ENCODE peak calls at places on chromosomes 3 and 15, in seven cellular contexts. T is esophagus muscularis mucosa, I is stomach, B is breast epithelium, N is heart left ventricle, H is IMR-90, Q is endothelial cell of umbilical vein. Z is an unnamed sample.

GRCh38 chr15:67821784-67822451 is 3.4 kb upstream of the SKOR1 start:
- DNase-seq in H (no peak), Q (no peak), B (no peak), T (no peak), N (no peak), I (no peak), Z (no peak)

GRCh38 chr3:156216852-156217251 is 96.5 kb downstream of the KCNAB1 start:
- DNase-seq in N (no peak), B (no peak), H (no peak), T (no peak), I (no peak), Q (no peak), Z (no peak)

GRCh38 chr3:107206945-107207344 is 170.3 kb upstream of the CCDC54 start:
- DNase-seq in I (no peak), T (no peak), Q (no peak), H (no peak), B (no peak), N (peak), Z (no peak)

GRCh38 chr3:197802505-197803459 is 11.7 kb downstream of the LRCH3 start:
- DNase-seq in H (no peak), N (no peak), T (no peak), B (no peak), Q (no peak), I (no peak), Z (no peak)

GRCh38 chr15:56099311-56099710 is 105.9 kb upstream of the NEDD4 start:
- DNase-seq in B (no peak), N (no peak), Q (no peak), I (no peak), H (no peak), T (no peak), Z (no peak)

GRCh38 chr15:35427091-35427490 is 118.9 kb downstream of the DPH6 start:
- DNase-seq in T (no peak), N (no peak), B (no peak), Q (peak), I (no peak), H (peak), Z (no peak)

GRCh38 chr15:72231847-72232461 is 964 bp upstream of the PKM start:
- DNase-seq in N (peak), T (no peak), B (no peak), Q (peak), I (peak), H (peak), Z (peak)

GRCh38 chr3:119580148-119580760 is 962 bp downstream of the ADPRH start:
- DNase-seq in N (peak), T (no peak), I (no peak), Q (no peak), B (no peak), H (no peak), Z (no peak)

GRCh38 chr3:32143849-32144757 is 37.7 kb downstream of the GPD1L start:
- DNase-seq in T (no peak), B (no peak), H (peak), Q (peak), I (peak), N (no peak), Z (no peak)

GRCh38 chr3:45647148-45647619 is 42.0 kb upstream of the SACM1L start:
- DNase-seq in Q (peak), N (no peak), I (no peak), H (peak), B (no peak), T (no peak), Z (no peak)

GRCh38 chr3:16370872-16371740 is 106.1 kb downstream of the OXNAD1 start:
- DNase-seq in N (peak), H (peak), B (no peak), I (no peak), Q (no peak), T (no peak), Z (no peak)

GRCh38 chr3:51968175-51968681 is 974 bp upstream of the PCBP4 start:
- DNase-seq in B (no peak), T (no peak), I (no peak), H (peak), Q (no peak), N (peak), Z (no peak)

GRCh38 chr15:61008915-61009314 is 220.2 kb downstream of the RORA start:
- DNase-seq in B (no peak), T (no peak), N (no peak), I (no peak), Q (no peak), H (no peak), Z (no peak)

GRCh38 chr3:9715764-9716437 is 12.3 kb downstream of the CPNE9 start:
- DNase-seq in B (peak), H (peak), T (peak), N (peak), Q (peak), I (peak), Z (no peak)

GRCh38 chr15:65887565-65887964 is 18.3 kb downstream of the RAB11A start:
- DNase-seq in Q (no peak), T (no peak), N (no peak), H (no peak), B (no peak), I (no peak), Z (no peak)

GRCh38 chr3:112640333-112640863 is 545 bp downstream of the CCDC80 start:
- DNase-seq in B (no peak), H (peak), I (no peak), Q (peak), N (no peak), T (no peak), Z (no peak)

GRCh38 chr15:31080618-31081017 is 20.9 kb downstream of the TRPM1 start:
- DNase-seq in H (no peak), B (no peak), I (peak), N (peak), Q (peak), T (no peak), Z (no peak)

GRCh38 chr3:11850003-11850402 is 3.3 kb upstream of the TAMM41 start:
- DNase-seq in I (no peak), H (no peak), N (no peak), B (no peak), Q (no peak), T (peak), Z (no peak)

GRCh38 chr15:96225642-96226259 is 104.7 kb upstream of the NR2F2 start:
- DNase-seq in I (no peak), H (no peak), N (no peak), B (no peak), T (no peak), Q (no peak), Z (no peak)

GRCh38 chr3:31922962-31923361 is 58.1 kb downstream of the OSBPL10 start:
- DNase-seq in T (no peak), I (no peak), H (no peak), N (no peak), B (no peak), Q (no peak), Z (no peak)

GRCh38 chr15:101078669-101079323 is 159.6 kb downstream of the LRRK1 start:
- DNase-seq in I (no peak), B (no peak), T (no peak), Q (no peak), N (no peak), H (no peak), Z (no peak)

GRCh38 chr3:193872265-193872753 is 263.6 kb upstream of the HES1 start:
- DNase-seq in B (peak), N (no peak), H (peak), I (peak), Q (peak), T (no peak), Z (no peak)

GRCh38 chr3:112539825-112540517 is 21.8 kb downstream of the ATG3 start:
- DNase-seq in N (no peak), Q (no peak), H (no peak), T (no peak), I (no peak), B (no peak), Z (no peak)

GRCh38 chr3:127159547-127159946 is 33.4 kb upstream of the PRR23E start:
- DNase-seq in H (no peak), Q (no peak), N (no peak), I (no peak), T (no peak), B (no peak), Z (no peak)

GRCh38 chr3:13148126-13148525 is 74.9 kb upstream of the IQSEC1 start:
- DNase-seq in N (no peak), T (no peak), H (no peak), B (no peak), Q (no peak), I (no peak), Z (no peak)

GRCh38 chr15:48186271-48186670 is 5.2 kb upstream of the CTXN2 start:
- DNase-seq in I (no peak), T (no peak), H (no peak), N (no peak), B (no peak), Q (no peak), Z (no peak)

GRCh38 chr3:162780313-162780712 is 1283.7 kb downstream of the OTOL1 start:
- DNase-seq in I (no peak), T (no peak), Q (peak), B (no peak), H (no peak), N (no peak), Z (no peak)

GRCh38 chr3:33883538-33884203 is 85.2 kb downstream of the PDCD6IP start:
- DNase-seq in H (peak), I (no peak), B (no peak), Q (peak), T (no peak), N (no peak), Z (no peak)

GRCh38 chr15:92853222-92853621 is 46.9 kb upstream of the CHD2 start:
- DNase-seq in B (no peak), Q (no peak), H (no peak), T (no peak), N (no peak), I (no peak), Z (no peak)

GRCh38 chr3:86047329-86047625 is 943.7 kb downstream of the VGLL3 start:
- DNase-seq in I (no peak), Q (no peak), H (no peak), N (no peak), T (no peak), B (no peak), Z (no peak)

GRCh38 chr3:52512105-52512504 is 17.0 kb downstream of the STAB1 start:
- DNase-seq in H (no peak), B (no peak), Q (no peak), I (no peak), N (no peak), T (no peak), Z (no peak)

GRCh38 chr3:113169876-113170452 is 41.4 kb upstream of the BOC start:
- DNase-seq in N (no peak), H (no peak), T (peak), B (no peak), I (no peak), Q (no peak), Z (no peak)

GRCh38 chr3:23710555-23710954 is 95.2 kb upstream of the UBE2E1 start:
- DNase-seq in T (no peak), H (peak), Q (peak), B (no peak), N (peak), I (no peak), Z (no peak)

GRCh38 chr15:80436511-80437307 is 32.5 kb downstream of the ARNT2 start:
- DNase-seq in T (no peak), H (peak), N (no peak), B (no peak), Q (no peak), I (peak), Z (no peak)

GRCh38 chr3:11465744-11466611 is 177.7 kb downstream of the VGLL4 start:
- DNase-seq in H (peak), Q (no peak), I (no peak), N (peak), T (no peak), B (no peak), Z (no peak)

GRCh38 chr3:168088106-168088722 is 7.5 kb downstream of the GOLIM4 start:
- DNase-seq in T (no peak), Q (no peak), I (no peak), H (no peak), B (no peak), N (no peak), Z (no peak)

GRCh38 chr3:138180375-138181029 is 5.8 kb upstream of the DBR1 start:
- DNase-seq in N (no peak), B (no peak), T (no peak), I (no peak), H (peak), Q (peak), Z (no peak)

GRCh38 chr3:138172625-138173024 is 2.1 kb downstream of the DBR1 start:
- DNase-seq in I (no peak), T (no peak), B (no peak), N (no peak), Q (no peak), H (no peak), Z (no peak)

GRCh38 chr3:138173769-138174420 is 826 bp downstream of the DBR1 start:
- DNase-seq in Q (no peak), B (no peak), H (no peak), I (no peak), N (no peak), T (no peak), Z (no peak)

GRCh38 chr3:138174421-138175122 is at the start of gene DBR1:
- DNase-seq in B (peak), Q (peak), I (peak), N (peak), H (peak), T (peak), Z (peak)
- TF ChIP-seq POLR2A in B (peak), Q (peak), I (peak), N (peak), H (peak), T (no peak), Z (peak)

GRCh38 chr15:70081612-70082011 is 16.1 kb downstream of the TLE3 start:
- DNase-seq in B (no peak), I (no peak), Q (no peak), T (no peak), N (no peak), H (no peak), Z (no peak)

GRCh38 chr15:70083946-70084345 is 13.8 kb downstream of the TLE3 start:
- DNase-seq in B (no peak), H (no peak), Q (no peak), I (no peak), N (no peak), T (no peak), Z (no peak)

GRCh38 chr15:70086636-70087035 is 11.1 kb downstream of the TLE3 start:
- DNase-seq in Q (no peak), I (no peak), N (peak), H (no peak), B (no peak), T (no peak), Z (no peak)

GRCh38 chr15:70084461-70084860 is 13.3 kb downstream of the TLE3 start:
- DNase-seq in Q (no peak), H (no peak), I (no peak), B (no peak), T (no peak), N (no peak), Z (no peak)

GRCh38 chr15:70083423-70083822 is 14.3 kb downstream of the TLE3 start:
- DNase-seq in H (no peak), I (no peak), B (no peak), Q (no peak), T (no peak), N (no peak), Z (no peak)
- H3K27ac ChIP-seq in H (no peak), I (no peak), B (no peak), Q (no peak), T (no peak), N (no peak), Z (no peak)

GRCh38 chr15:98824595-98824994 is 176.3 kb downstream of the IGF1R start:
- DNase-seq in H (no peak), N (no peak), I (no peak), Q (no peak), B (no peak), T (no peak), Z (no peak)
- TF ChIP-seq POLR2A in H (no peak), N (no peak), I (no peak), Q (no peak), B (no peak), T (no peak), Z (no peak)

DNA sequence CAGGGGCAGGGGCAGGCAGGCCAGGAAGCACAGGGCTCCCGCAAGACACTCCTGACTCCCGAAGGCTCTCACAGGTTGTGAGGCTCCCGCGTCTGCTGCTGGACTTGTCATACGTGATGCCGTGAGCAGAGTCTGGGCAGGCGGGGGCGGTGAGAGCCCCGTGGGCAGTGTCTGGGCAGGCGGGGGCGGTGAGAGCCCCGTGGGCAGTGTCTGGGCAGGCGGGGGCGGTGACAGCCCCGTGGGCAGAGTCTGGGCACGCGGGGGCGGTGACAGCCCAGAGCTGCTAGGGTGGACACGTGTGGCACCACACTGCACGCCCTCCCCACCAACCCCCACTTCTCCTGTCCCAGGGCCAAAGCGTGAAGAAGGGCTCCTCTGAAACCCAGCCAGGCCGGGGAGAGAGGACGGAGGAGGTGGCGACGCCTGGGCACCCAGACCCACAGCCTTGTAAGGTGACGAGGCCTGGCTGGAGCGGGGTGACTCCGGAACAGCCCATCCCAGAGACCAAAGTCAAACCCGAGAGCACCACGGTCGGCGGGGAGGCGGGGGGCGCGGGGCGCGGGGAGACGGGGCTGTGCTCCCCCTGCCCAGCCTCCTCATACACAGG is 35.0 kb downstream of the TNK2 start:
- DNase-seq in Q (no peak), T (no peak), B (no peak), N (no peak), I (no peak), H (no peak), Z (no peak)
- H3K27ac ChIP-seq in Q (no peak), T (no peak), B (peak), N (no peak), I (no peak), H (no peak), Z (peak)

GRCh38 chr3:2711081-2711480 is 399.1 kb downstream of the IL5RA start:
- DNase-seq in H (no peak), T (no peak), N (no peak), I (no peak), B (no peak), Q (no peak), Z (no peak)

GRCh38 chr3:2713923-2714322 is 396.3 kb downstream of the IL5RA start:
- DNase-seq in N (no peak), I (no peak), B (no peak), H (no peak), T (no peak), Q (no peak), Z (no peak)

GRCh38 chr3:2714856-2715255 is 395.3 kb downstream of the IL5RA start:
- DNase-seq in N (no peak), I (no peak), H (no peak), T (no peak), B (no peak), Q (no peak), Z (no peak)
- TF ChIP-seq POLR2A in N (no peak), I (no peak), H (no peak), T (no peak), B (no peak), Q (no peak), Z (no peak)

GRCh38 chr15:69080958-69081248 is 66.4 kb downstream of the NOX5 start:
- DNase-seq in T (no peak), N (no peak), H (no peak), B (no peak), I (no peak), Q (no peak), Z (no peak)
- H3K27ac ChIP-seq in T (peak), N (peak), H (no peak), B (peak), I (peak), Q (peak), Z (peak)

Z was measured in esophagus squamous epithelium.